ENCODE peak calls at places on chromosomes 6 and 20, in six cellular contexts. K is thyroid gland, V is left ventricle myocardium inferior, D is epithelial cell of esophagus, Q is choroid plexus epithelial cell, C is foreskin fibroblast. H is an unnamed sample.

GRCh38 chr20:17568972-17569471 is 853 bp upstream of the DSTN start:
- DNase-seq in Q (peak; percentile 89), C (peak; percentile 99), K (peak; percentile 93), V (peak; percentile 87), D (peak; percentile 98), H (peak; percentile 93)

GRCh38 chr20:427401-427800 is 19.3 kb downstream of the RBCK1 start:
- DNase-seq in Q (no peak), D (no peak), V (no peak), K (no peak), C (no peak), H (no peak)

GRCh38 chr6:151729829-151730495 is 77.5 kb upstream of the ESR1 start:
- DNase-seq in D (peak; percentile 43), V (no peak), C (no peak), Q (no peak), K (no peak), H (no peak)

GRCh38 chr6:159203304-159204005 is 34.3 kb downstream of the FNDC1 start:
- DNase-seq in D (peak; percentile 1), Q (peak; percentile 93), V (no peak), K (no peak), C (peak; percentile 95), H (peak; percentile 73)

GRCh38 chr6:2109796-2110195 is 135.6 kb downstream of the GMDS start:
- DNase-seq in C (no peak), K (no peak), D (no peak), V (no peak), Q (peak; percentile 22), H (no peak)

GRCh38 chr20:50930139-50931047 is 844 bp downstream of the ADNP start:
- DNase-seq in K (peak; percentile 38), C (peak; percentile 24), Q (no peak), D (peak; percentile 24), V (no peak), H (no peak)

GRCh38 chr6:3825331-3825831 is 23.8 kb upstream of the FAM50B start:
- DNase-seq in K (peak; percentile 75), C (peak; percentile 74), Q (peak; percentile 76), V (peak; percentile 63), D (peak; percentile 62), H (no peak)

GRCh38 chr6:144757730-144758129 is 472.6 kb downstream of the UTRN start:
- DNase-seq in D (no peak), Q (no peak), K (no peak), C (no peak), V (no peak), H (no peak)

GRCh38 chr20:6765469-6766058 is 1.9 kb upstream of the BMP2 start:
- DNase-seq in K (no peak), V (no peak), D (peak; percentile 70), Q (peak; percentile 83), C (peak; percentile 72), H (peak; percentile 58)

GRCh38 chr20:58647162-58647813 is 3.8 kb upstream of the STX16 start:
- DNase-seq in V (no peak), D (no peak), K (no peak), C (no peak), Q (no peak), H (no peak)

GRCh38 chr6:1607236-1607556 is 2.5 kb upstream of the FOXC1 start:
- DNase-seq in Q (no peak), V (no peak), C (peak; percentile 33), K (no peak), D (no peak), H (no peak)

GRCh38 chr6:75752365-75752764 is 3.3 kb downstream of the MYO6 start:
- DNase-seq in V (no peak), C (peak; percentile 20), Q (peak; percentile 15), D (peak; percentile 42), K (no peak), H (no peak)
- H3K4me3 ChIP-seq in V (no peak overlapping the region), C (no peak overlapping the region), Q (no peak overlapping the region), D (no peak overlapping the region), K (no peak overlapping the region), H (no peak overlapping the region)

GRCh38 chr6:71383476-71383875 is 94.9 kb downstream of the OGFRL1 start:
- DNase-seq in V (no peak), C (no peak), D (no peak), K (no peak), Q (no peak), H (no peak)
- TF ChIP-seq CTCF in V (no peak), C (no peak), D (no peak), K (no peak), Q (peak; percentile 14), H (no peak)

GRCh38 chr6:27096834-27097511 is 150.5 kb upstream of the PRSS16 start:
- DNase-seq in V (no peak), K (peak; percentile 43), Q (peak; percentile 78), C (peak; percentile 69), D (peak; percentile 78), H (peak; percentile 9)
- H3K4me3 ChIP-seq in V (peak overlapping the region; percentile 61), K (peak overlapping the region; percentile 20), Q (peak overlapping the region; percentile 73), C (peak overlapping the region; percentile 64), D (peak overlapping the region; percentile 54), H (peak overlapping the region; percentile 55)

DNA sequence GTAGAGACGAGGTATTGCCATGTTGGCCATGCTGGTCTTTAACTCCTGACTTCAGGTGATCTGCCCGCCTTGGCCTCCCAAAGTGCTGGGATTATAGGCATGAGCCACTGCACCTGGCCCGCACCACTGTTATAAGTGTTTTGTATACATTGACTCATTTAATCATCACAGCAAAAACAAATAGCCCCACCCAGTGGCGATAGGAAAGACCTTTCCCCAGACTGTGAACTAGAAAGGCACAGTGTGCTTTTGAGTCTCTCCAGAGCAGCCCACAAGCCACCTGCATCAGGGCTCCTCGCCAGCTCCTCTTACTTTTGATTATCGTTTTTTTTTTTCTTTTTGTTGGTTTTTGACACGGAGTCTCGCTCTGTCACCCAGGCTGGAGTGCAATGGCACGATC is 27.9 kb upstream of the ZFP64 start:
- DNase-seq in D (peak; percentile 44), Q (peak; percentile 13), C (no peak), K (no peak), V (no peak), H (no peak)
- TF ChIP-seq CTCF in D (peak; percentile 40), Q (peak; percentile 26), C (no peak), K (no peak), V (no peak), H (no peak)

GRCh38 chr6:109342564-109342963 is 39.7 kb downstream of the CD164 start:
- DNase-seq in D (no peak), K (no peak), C (no peak), V (no peak), Q (no peak), H (no peak)
- H3K4me3 ChIP-seq in D (no peak overlapping the region), K (no peak overlapping the region), C (no peak overlapping the region), V (no peak overlapping the region), Q (no peak overlapping the region), H (no peak overlapping the region)

DNA sequence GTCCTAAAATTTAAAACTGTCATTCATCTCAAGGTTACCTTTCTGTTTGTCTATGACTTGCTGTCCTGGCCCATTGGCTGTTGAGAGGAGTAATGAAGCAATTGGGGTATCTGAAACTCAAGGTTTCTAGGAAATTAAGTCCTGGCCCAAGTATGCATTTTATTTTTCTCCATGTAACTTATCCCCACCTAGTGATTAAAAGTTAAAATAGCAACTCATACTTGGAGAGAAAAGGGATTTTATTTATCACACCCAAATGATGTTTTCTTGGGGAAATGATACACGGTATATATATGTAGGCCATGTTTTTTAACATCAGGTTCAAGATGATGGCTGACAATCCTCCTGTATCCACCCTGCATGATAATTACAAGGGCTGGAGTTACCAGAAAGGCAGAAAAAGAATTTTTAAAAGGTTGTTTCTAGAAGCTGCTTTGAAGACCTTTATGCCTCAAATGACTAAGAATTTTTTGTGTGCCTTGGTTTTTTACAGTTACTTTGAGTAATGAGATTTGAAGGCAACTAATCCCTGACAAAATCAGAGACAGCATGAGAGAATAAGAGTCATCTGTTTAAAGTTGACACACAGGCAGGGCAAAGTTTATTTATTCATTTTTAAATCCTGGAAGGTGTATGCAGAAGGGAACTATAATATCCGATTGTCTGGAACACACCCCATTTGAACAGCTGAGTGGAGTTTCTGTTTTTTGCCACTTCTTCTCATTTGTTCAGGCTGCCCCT is 28.9 kb upstream of the C6orf58 start:
- DNase-seq in V (no peak), K (no peak), C (peak; percentile 24), Q (peak; percentile 45), D (peak; percentile 5), H (no peak)
- TF ChIP-seq CTCF in V (no peak), K (peak; percentile 28), C (peak; percentile 23), Q (peak; percentile 52), D (peak; percentile 32), H (no peak)

DNA sequence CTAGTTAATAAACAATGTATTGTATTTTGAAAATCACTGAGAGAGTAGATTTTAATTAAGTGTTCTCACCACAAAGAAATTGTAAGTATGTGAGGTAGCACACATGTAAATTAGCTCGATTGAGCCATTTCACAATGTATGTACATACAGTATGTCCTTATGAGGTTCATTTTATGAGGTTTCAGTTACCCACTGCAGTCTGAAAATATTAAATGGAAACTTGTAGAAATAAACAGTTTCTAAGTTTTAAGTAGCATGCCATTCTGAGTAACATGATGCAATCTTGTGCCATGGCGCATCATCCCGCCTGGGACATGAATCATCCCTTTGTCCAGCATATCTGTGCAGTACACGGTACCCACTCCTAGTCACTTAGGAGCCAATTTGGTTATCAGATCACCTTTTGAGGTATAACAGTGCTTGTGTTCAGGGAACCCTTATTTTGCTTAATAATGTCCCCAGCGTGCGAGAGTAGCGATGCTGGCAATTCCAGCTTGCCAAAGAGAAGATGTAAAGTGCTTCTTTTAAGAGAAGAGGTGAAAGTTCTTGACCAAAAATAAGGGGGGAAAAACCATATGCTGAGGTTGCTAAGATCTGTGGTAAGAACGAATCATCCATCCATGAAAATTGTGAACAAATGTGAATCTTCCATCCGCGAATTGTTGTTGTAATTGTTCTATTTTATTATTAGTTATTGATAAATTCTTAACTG is 64.7 kb downstream of the KCNS1 start:
- DNase-seq in V (no peak), D (peak; percentile 89), C (peak; percentile 82), Q (peak; percentile 79), K (no peak), H (no peak)
- H3K4me3 ChIP-seq in V (no peak overlapping the region), D (no peak overlapping the region), C (no peak overlapping the region), Q (no peak overlapping the region), K (no peak overlapping the region), H (no peak overlapping the region)

GRCh38 chr6:146260886-146261285 is 232.0 kb downstream of the GRM1 start:
- DNase-seq in V (no peak), C (no peak), K (peak; percentile 11), Q (no peak), D (no peak), H (no peak)

GRCh38 chr6:146258206-146258605 is 229.3 kb downstream of the GRM1 start:
- DNase-seq in C (no peak), K (no peak), D (no peak), V (no peak), Q (peak; percentile 26), H (no peak)
- TF ChIP-seq CTCF in C (no peak), K (no peak), D (no peak), V (no peak), Q (no peak), H (no peak)